ENCODE peak calls at places on chromosomes 5 and 9, in seven cellular contexts. M, V, B, Y, T, L and X are unnamed samples.

GRCh38 chr9:524008-524407 is 309.3 kb downstream of the DOCK8 start:
- DNase-seq in M (no peak), B (no peak), L (no peak), V (no peak), T (no peak), Y (no peak), X (no peak)

GRCh38 chr5:94791787-94792186 is 173.3 kb downstream of the SLF1 start:
- DNase-seq in Y (no peak), T (no peak), B (no peak), M (no peak), V (no peak), L (no peak), X (no peak)

GRCh38 chr9:87067426-87067825 is 120.1 kb upstream of the GAS1 start:
- DNase-seq in Y (no peak), L (no peak), B (no peak), T (no peak), V (no peak), M (no peak), X (no peak)

GRCh38 chr9:95852059-95853032 is 23.1 kb upstream of the ERCC6L2 start:
- DNase-seq in L (no peak), M (no peak), Y (peak; percentile 36), V (peak; percentile 56), T (peak; percentile 29), B (no peak), X (no peak)

GRCh38 chr5:53211799-53212198 is 102.2 kb upstream of the MOCS2 start:
- DNase-seq in M (no peak), B (no peak), T (no peak), Y (peak; percentile 76), V (no peak), L (peak; percentile 2), X (no peak)

GRCh38 chr5:135320718-135321484 is 78.1 kb downstream of the MACROH2A1 start:
- DNase-seq in Y (no peak), L (no peak), T (no peak), M (no peak), B (peak; percentile 50), V (no peak), X (no peak)

GRCh38 chr5:80070338-80071056 is 35.3 kb downstream of the THBS4 start:
- DNase-seq in Y (no peak), M (no peak), B (no peak), T (no peak), V (no peak), L (no peak), X (no peak)

GRCh38 chr9:27094640-27095039 is 14.4 kb upstream of the TEK start:
- DNase-seq in Y (peak; percentile 46), B (no peak), L (no peak), M (no peak), V (no peak), T (no peak), X (no peak)

GRCh38 chr9:5514608-5515260 is 4.4 kb downstream of the PDCD1LG2 start:
- DNase-seq in L (no peak), T (no peak), Y (no peak), B (no peak), M (no peak), V (no peak), X (no peak)

GRCh38 chr5:87383216-87383615 is 29.5 kb downstream of the CCNH start:
- DNase-seq in L (no peak), V (no peak), B (no peak), M (no peak), Y (no peak), T (no peak), X (no peak)

GRCh38 chr9:19641046-19641445 is 147.8 kb downstream of the SLC24A2 start:
- DNase-seq in V (no peak), B (no peak), M (no peak), L (no peak), T (peak; percentile 47), Y (no peak), X (no peak)

GRCh38 chr5:604391-604831 is 7.7 kb upstream of the CEP72 start:
- DNase-seq in T (no peak), M (no peak), B (peak; percentile 33), L (no peak), V (no peak), Y (no peak), X (no peak)

GRCh38 chr5:158560170-158560569 is 539.5 kb downstream of the EBF1 start:
- DNase-seq in L (peak; percentile 21), Y (peak; percentile 51), V (no peak), M (no peak), T (no peak), B (no peak), X (no peak)

GRCh38 chr9:134562146-134562753 is 79.4 kb upstream of the COL5A1 start:
- DNase-seq in V (no peak), B (peak; percentile 44), L (no peak), T (no peak), M (no peak), Y (no peak), X (no peak)

GRCh38 chr9:123866497-123866896 is 63.4 kb downstream of the DENND1A start:
- DNase-seq in V (no peak), L (no peak), B (no peak), T (no peak), Y (no peak), M (no peak), X (no peak)

GRCh38 chr9:101172671-101173070 is 144.1 kb downstream of the PLPPR1 start:
- DNase-seq in B (no peak), M (no peak), L (no peak), T (no peak), V (no peak), Y (no peak), X (no peak)

GRCh38 chr9:127117801-127118200 is 4.6 kb downstream of the ANGPTL2 start:
- DNase-seq in T (no peak), M (no peak), Y (no peak), L (no peak), V (no peak), B (no peak), X (no peak)

GRCh38 chr9:134619456-134619982 is 22.1 kb upstream of the COL5A1 start:
- DNase-seq in B (peak; percentile 62), Y (no peak), V (no peak), T (no peak), M (no peak), L (no peak), X (no peak)

GRCh38 chr5:95669540-95669939 is 13.3 kb downstream of the SPATA9 start:
- DNase-seq in B (peak; percentile 84), M (no peak), V (no peak), T (peak; percentile 21), L (peak; percentile 91), Y (no peak), X (no peak)

GRCh38 chr9:70477907-70478480 is 63.5 kb upstream of the KLF9 start:
- DNase-seq in T (peak; percentile 32), V (no peak), L (no peak), Y (no peak), B (peak; percentile 83), M (no peak), X (no peak)

GRCh38 chr9:132763574-132763973 is 93.3 kb downstream of the GTF3C4 start:
- DNase-seq in M (no peak), B (no peak), L (no peak), V (no peak), Y (no peak), T (no peak), X (no peak)

GRCh38 chr5:123387313-123387712 is 35.9 kb downstream of the CEP120 start:
- DNase-seq in M (no peak), L (no peak), V (no peak), Y (no peak), B (no peak), T (no peak), X (no peak)

GRCh38 chr9:72334658-72335337 is 30.2 kb downstream of the ZFAND5 start:
- DNase-seq in V (no peak), B (no peak), Y (no peak), L (no peak), M (no peak), T (no peak), X (no peak)

GRCh38 chr9:127245637-127246164 is 18.9 kb upstream of the GARNL3 start:
- DNase-seq in B (no peak), T (no peak), L (no peak), Y (no peak), V (no peak), M (no peak), X (no peak)

GRCh38 chr9:112421771-112422222 is 41.9 kb downstream of the HSDL2 start:
- DNase-seq in B (no peak), Y (no peak), M (no peak), V (no peak), T (no peak), L (no peak), X (no peak)

GRCh38 chr9:134066546-134066922 is 1.3 kb downstream of the BRD3 start:
- DNase-seq in M (no peak), T (no peak), V (no peak), B (peak; percentile 47), Y (peak; percentile 59), L (no peak), X (no peak)

GRCh38 chr5:131382407-131383395 is 118.8 kb downstream of the CDC42SE2 start:
- DNase-seq in M (peak; percentile 39), B (no peak), T (peak; percentile 53), V (peak; percentile 73), L (no peak), Y (peak; percentile 78), X (peak; percentile 58)

GRCh38 chr5:36228505-36228904 is 13.2 kb downstream of the NADK2 start:
- DNase-seq in Y (no peak), T (no peak), V (no peak), M (no peak), B (no peak), L (no peak), X (no peak)

GRCh38 chr5:10367586-10367985 is 14.1 kb downstream of the MARCHF6 start:
- DNase-seq in T (no peak), Y (no peak), L (no peak), M (no peak), V (no peak), B (no peak), X (no peak)

GRCh38 chr9:5438301-5439162 is 807 bp upstream of the PLGRKT start:
- DNase-seq in V (no peak), T (no peak), Y (no peak), L (no peak), M (peak; percentile 13), B (no peak), X (no peak)

GRCh38 chr9:36597412-36598178 is 24.9 kb downstream of the MELK start:
- DNase-seq in V (peak; percentile 15), M (no peak), B (no peak), L (no peak), Y (peak; percentile 50), T (no peak), X (no peak)

GRCh38 chr5:135689506-135689905 is 110.7 kb upstream of the CXCL14 start:
- DNase-seq in V (no peak), Y (no peak), L (no peak), B (no peak), T (no peak), M (no peak), X (no peak)

GRCh38 chr9:77085416-77085815 is 66.0 kb downstream of the FOXB2 start:
- DNase-seq in Y (peak; percentile 17), M (no peak), V (no peak), B (no peak), L (no peak), T (no peak), X (no peak)

GRCh38 chr5:6943197-6943596 is 230.0 kb downstream of the TENT4A start:
- DNase-seq in V (no peak), L (no peak), Y (no peak), B (no peak), T (no peak), M (no peak), X (no peak)

GRCh38 chr9:93813687-93814560 is 141.2 kb downstream of the BARX1 start:
- DNase-seq in V (no peak), L (no peak), Y (no peak), B (no peak), M (no peak), T (no peak), X (no peak)